ENCODE peak calls at places on chromosomes 16 and 17, in four cellular contexts. M, V, S and C are unnamed samples.

GRCh38 chr17:77423589-77424451 is 283.1 kb downstream of the SEC14L1 start:
- DNase-seq in M (no peak), V (no peak), S (no peak), C (no peak)

GRCh38 chr17:62911106-62911505 is 54.9 kb upstream of the TANC2 start:
- DNase-seq in M (no peak), V (no peak), S (no peak), C (no peak)

GRCh38 chr16:58471209-58471975 is 28.6 kb upstream of the NDRG4 start:
- DNase-seq in M (no peak), V (no peak), S (no peak), C (no peak)

GRCh38 chr16:50373345-50373701 is 4.5 kb upstream of the BRD7 start:
- DNase-seq in M (no peak), V (no peak), S (no peak), C (no peak)

GRCh38 chr16:31177136-31177535 is 2.8 kb upstream of the FUS start:
- DNase-seq in M (no peak), V (peak; percentile 65), S (no peak), C (no peak)

GRCh38 chr16:53094013-53094630 is 39.3 kb downstream of the CHD9 start:
- DNase-seq in M (peak; percentile 45), V (peak; percentile 49), S (peak; percentile 78), C (no peak)

GRCh38 chr17:65078441-65079160 is 22.1 kb upstream of the GNA13 start:
- DNase-seq in M (no peak), V (no peak), S (no peak), C (no peak)

GRCh38 chr17:27218719-27219488 is 75.0 kb upstream of the WSB1 start:
- DNase-seq in M (peak; percentile 77), V (no peak), S (peak; percentile 22), C (no peak)

GRCh38 chr17:42781639-42782401 is 1.4 kb downstream of the WNK4 start:
- DNase-seq in M (no peak), V (no peak), S (no peak), C (no peak)

GRCh38 chr17:36034127-36034526 is 16.4 kb upstream of the CCL23 start:
- DNase-seq in M (peak; percentile 62), V (peak; percentile 79), S (no peak), C (no peak)

GRCh38 chr17:15398736-15399331 is 57.4 kb upstream of the TEKT3 start:
- DNase-seq in M (no peak), V (no peak), S (no peak), C (no peak)

GRCh38 chr16:19375561-19376158 is 42.0 kb upstream of the TMC5 start:
- DNase-seq in M (peak; percentile 28), V (no peak), S (peak; percentile 65), C (peak; percentile 42)

GRCh38 chr16:531494-532125 is 4.1 kb downstream of the CAPN15 start:
- DNase-seq in M (no peak), V (no peak), S (no peak), C (no peak)

GRCh38 chr17:752620-753219 is 656 bp upstream of the GEMIN4 start:
- DNase-seq in M (no peak), V (no peak), S (peak; percentile 26), C (peak; percentile 70)

GRCh38 chr17:74061758-74062157 is 141.7 kb upstream of the RPL38 start:
- DNase-seq in M (no peak), V (no peak), S (no peak), C (no peak)

GRCh38 chr17:28347261-28347891 is 10.0 kb downstream of the POLDIP2 start:
- DNase-seq in M (no peak), V (no peak), S (no peak), C (no peak)

GRCh38 chr17:43881758-43882505 is 25.4 kb downstream of the MPP2 start:
- DNase-seq in M (no peak), V (no peak), S (peak; percentile 71), C (no peak)

GRCh38 chr17:78040561-78041400 is 82.3 kb downstream of the TNRC6C start:
- DNase-seq in M (peak; percentile 21), V (no peak), S (no peak), C (peak; percentile 39)

GRCh38 chr17:36755586-36755985 is 154.2 kb downstream of the MRM1 start:
- DNase-seq in M (no peak), V (no peak), S (peak; percentile 70), C (no peak)

GRCh38 chr17:56786989-56787482 is 46.7 kb downstream of the C17orf67 start:
- DNase-seq in M (peak; percentile 60), V (peak; percentile 97), S (no peak), C (no peak)

GRCh38 chr17:29723283-29724047 is 100.8 kb upstream of the CORO6 start:
- DNase-seq in M (peak; percentile 74), V (peak; percentile 52), S (peak; percentile 62), C (no peak)

GRCh38 chr17:46001390-46002310 is 2.6 kb downstream of the STH start:
- DNase-seq in M (no peak), V (no peak), S (no peak), C (no peak)

GRCh38 chr16:50802000-50802399 is 60.1 kb downstream of the CYLD start:
- DNase-seq in M (no peak), V (no peak), S (no peak), C (no peak)

GRCh38 chr17:57341611-57342010 is 85.3 kb downstream of the MSI2 start:
- DNase-seq in M (no peak), V (no peak), S (no peak), C (no peak)

GRCh38 chr17:75691371-75692290 is 24.5 kb downstream of the SAP30BP start:
- DNase-seq in M (no peak), V (no peak), S (no peak), C (no peak)

GRCh38 chr17:63571632-63572310 is 21.5 kb downstream of the DCAF7 start:
- DNase-seq in M (no peak), V (peak; percentile 74), S (peak; percentile 56), C (no peak)

GRCh38 chr17:74307984-74308773 is 17.8 kb upstream of the KIF19 start:
- DNase-seq in M (no peak), V (no peak), S (peak; percentile 57), C (no peak)

GRCh38 chr17:45155483-45155882 is 6.2 kb upstream of the HEXIM2 start:
- DNase-seq in M (no peak), V (no peak), S (no peak), C (no peak)

DNA sequence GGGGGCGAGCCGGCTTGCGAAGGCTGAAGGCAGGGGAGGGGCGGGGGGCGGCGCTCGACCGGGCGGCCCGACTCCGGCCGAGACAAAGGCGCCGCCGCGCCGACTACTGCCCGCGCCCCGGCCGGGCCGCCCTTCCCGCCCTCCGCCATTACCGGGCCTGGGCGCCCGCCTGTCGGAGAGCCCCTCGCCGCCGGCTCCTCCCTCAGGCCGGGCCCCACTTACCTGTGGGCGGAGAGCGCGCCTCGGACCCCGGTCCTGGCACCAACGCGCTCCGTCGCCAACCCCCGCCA is 286 bp downstream of the SIAH1 start:
- DNase-seq in M (no peak), V (no peak), S (peak; percentile 51), C (peak; percentile 56)
- TF ChIP-seq SPI1 in M (no peak), V (no peak), S (no peak), C (no peak)

DNA sequence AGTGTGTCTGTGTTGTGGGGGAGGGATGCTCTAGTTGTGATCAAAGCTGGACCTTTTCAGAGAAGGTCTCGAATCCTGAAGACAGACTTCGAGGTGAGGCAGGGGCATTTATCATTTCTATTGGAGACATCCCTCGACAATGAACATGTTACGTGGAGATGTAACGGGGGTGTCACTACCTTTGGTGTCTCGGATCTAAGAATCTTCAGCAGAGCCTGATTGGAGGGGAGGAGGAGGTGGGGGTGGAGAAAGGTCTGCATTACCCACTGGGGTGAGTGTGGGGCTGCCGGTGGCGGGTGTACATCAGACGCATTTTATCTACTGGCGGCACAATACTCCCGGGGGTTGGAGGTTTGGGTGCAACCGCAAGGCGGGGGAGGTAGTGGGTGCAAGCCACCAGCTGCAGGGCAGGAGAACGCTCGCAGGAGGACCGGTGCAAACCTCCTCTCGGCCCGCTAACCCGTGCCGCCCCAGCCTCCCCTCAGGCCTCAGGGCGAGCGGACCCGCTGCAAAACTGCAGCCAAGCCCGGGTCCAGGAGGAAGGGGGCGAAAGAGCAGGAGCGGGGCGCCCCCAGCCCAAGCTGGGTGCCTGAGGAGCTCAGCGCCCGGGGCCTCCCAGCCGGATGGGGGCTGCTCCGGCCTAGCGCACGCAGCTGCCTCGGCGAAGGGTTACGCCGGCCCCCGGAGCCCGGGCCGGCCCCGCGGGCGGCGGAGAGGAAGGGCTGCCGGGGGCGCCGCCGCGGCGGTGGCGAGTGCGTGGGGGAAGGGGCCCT is 735 bp downstream of the ZNF652 start:
- DNase-seq in M (peak; percentile 48), V (peak; percentile 57), S (peak; percentile 80), C (peak; percentile 40)
- TF ChIP-seq SPI1 in M (no peak), V (no peak), S (no peak), C (no peak)

GRCh38 chr17:17120294-17120693 is 78.0 kb downstream of the MPRIP start:
- DNase-seq in M (no peak), V (no peak), S (peak; percentile 11), C (no peak)

GRCh38 chr17:17119106-17119505 is 76.8 kb downstream of the MPRIP start:
- DNase-seq in M (no peak), V (no peak), S (no peak), C (no peak)

GRCh38 chr17:17120716-17121115 is 78.5 kb downstream of the MPRIP start:
- DNase-seq in M (no peak), V (no peak), S (no peak), C (no peak)

GRCh38 chr17:17118399-17118798 is 76.1 kb downstream of the MPRIP start:
- DNase-seq in M (no peak), V (no peak), S (no peak), C (no peak)

DNA sequence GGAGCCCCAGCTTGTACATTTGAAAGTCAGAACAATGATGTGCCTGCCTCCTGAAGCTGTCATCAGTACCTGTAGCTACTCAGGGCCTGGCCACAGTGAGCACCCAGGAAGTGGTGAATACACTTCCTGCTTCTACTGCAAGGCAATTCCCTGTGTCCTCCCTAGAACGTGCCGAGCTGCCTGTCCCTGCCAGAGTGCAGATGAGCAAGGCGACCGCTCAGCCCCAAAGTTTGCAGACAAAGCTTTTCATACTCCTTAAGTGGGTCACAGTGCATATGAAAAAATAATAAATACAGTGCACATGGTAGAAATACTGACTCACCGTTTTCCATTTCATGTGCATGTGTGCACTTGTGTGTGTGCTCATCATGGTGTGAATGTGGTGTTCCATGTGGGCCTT is 77.3 kb downstream of the MPRIP start:
- DNase-seq in M (peak; percentile 11), V (no peak), S (no peak), C (no peak)
- TF ChIP-seq SPI1 in M (no peak), V (peak; percentile 7), S (no peak), C (peak; percentile 26)

DNA sequence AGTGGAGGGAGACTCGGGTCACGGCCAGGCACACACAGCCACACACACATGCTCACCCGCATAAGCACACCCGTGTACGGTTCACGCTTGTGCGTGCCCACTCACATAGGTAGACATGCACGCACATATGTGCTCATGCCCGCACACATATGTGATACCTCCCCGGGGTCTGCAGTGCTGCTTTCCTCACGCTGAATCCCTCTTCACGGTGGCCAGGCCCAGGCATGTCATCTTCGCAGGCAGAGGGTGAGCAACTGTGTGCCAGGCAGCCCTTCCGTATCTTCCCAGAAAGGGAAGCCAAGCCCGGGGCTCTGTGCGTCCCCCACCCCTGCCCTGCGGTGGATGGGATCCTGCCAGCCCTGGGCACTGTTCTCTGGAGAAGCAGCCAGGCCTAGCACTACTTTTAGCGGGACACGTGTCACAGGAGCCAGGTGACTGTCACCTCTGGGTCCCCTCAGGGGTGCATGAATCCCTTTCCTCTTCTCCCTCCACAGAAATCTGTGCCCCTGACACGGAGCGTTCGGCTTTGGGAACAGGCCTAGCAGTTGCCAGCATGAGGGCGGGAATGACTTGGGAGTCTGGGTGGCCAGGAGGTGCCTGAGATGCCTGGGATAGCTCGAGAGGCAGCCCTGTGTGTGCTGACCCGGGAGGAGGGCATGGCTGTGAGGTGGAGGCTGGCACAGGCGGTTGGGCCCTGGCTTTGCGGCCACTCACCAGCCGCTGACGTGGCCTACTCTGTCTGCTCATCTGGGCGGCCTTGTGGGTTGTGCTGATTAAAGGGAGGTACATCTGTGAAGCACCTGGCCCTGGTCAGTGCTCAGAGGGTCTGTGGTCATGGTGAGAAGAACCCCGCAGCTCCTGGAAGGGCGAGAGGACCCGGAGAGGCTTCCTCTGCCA is 47.5 kb downstream of the BAIAP2 start:
- DNase-seq in M (no peak), V (no peak), S (no peak), C (no peak)
- TF ChIP-seq SPI1 in M (no peak), V (no peak), S (no peak), C (no peak)

GRCh38 chr17:39699818-39700147 is at the start of gene ERBB2:
- DNase-seq in M (no peak), V (no peak), S (no peak), C (no peak)
- TF ChIP-seq SPI1 in M (no peak), V (no peak), S (no peak), C (no peak)